ENCODE peak calls at places on chromosomes 12 and 14, in seven cellular contexts. D is B cell; M is activated CD8-positive, alpha-beta T cell treated with anti-CD3 and anti-CD28 coated beads for 36 hours; Q is neural crest cell; L is MCF 10A; I is choroid plexus epithelial cell; Y is GM10248. P is an unnamed sample.

GRCh38 chr14:91177073-91177796 is 63.4 kb downstream of the DGLUCY start:
- DNase-seq in D (peak), M (peak), Q (peak), L (peak), I (peak), Y (peak), P (peak)

GRCh38 chr12:2039034-2039433 is 13.8 kb upstream of the CACNA1C start:
- DNase-seq in D (no peak), M (no peak), Q (no peak), L (no peak), I (no peak), Y (no peak), P (no peak)

GRCh38 chr12:64526859-64527258 is 74.9 kb downstream of the TBK1 start:
- DNase-seq in D (no peak), M (no peak), Q (no peak), L (no peak), I (peak), Y (no peak), P (no peak)

GRCh38 chr14:104377256-104377655 is 202.3 kb upstream of the C14orf180 start:
- DNase-seq in D (no peak), M (no peak), Q (no peak), L (no peak), I (no peak), Y (no peak), P (no peak)

GRCh38 chr12:15883536-15883935 is 1.3 kb downstream of the STRAP start:
- DNase-seq in D (no peak), M (no peak), Q (no peak), L (no peak), I (no peak), Y (no peak), P (no peak)

GRCh38 chr14:100712490-100712889 is 14.2 kb upstream of the DLK1 start:
- DNase-seq in D (no peak), M (no peak), Q (no peak), L (peak), I (no peak), Y (no peak), P (no peak)

GRCh38 chr14:103123634-103124500 is 606 bp downstream of the TNFAIP2 start:
- DNase-seq in D (no peak), M (no peak), Q (no peak), L (no peak), I (peak), Y (no peak), P (no peak)

GRCh38 chr12:123479442-123480180 is 21.7 kb downstream of the SNRNP35 start:
- DNase-seq in D (no peak), M (no peak), Q (no peak), L (no peak), I (no peak), Y (no peak), P (no peak)

GRCh38 chr12:52232233-52232915 is 669 bp upstream of the KRT7 start:
- DNase-seq in D (no peak), M (no peak), Q (no peak), L (peak), I (no peak), Y (no peak), P (no peak)

GRCh38 chr14:53963491-53964227 is 7.0 kb upstream of the BMP4 start:
- DNase-seq in D (no peak), M (peak), Q (no peak), L (no peak), I (no peak), Y (no peak), P (no peak)

GRCh38 chr12:67459173-67459572 is 189.4 kb upstream of the DYRK2 start:
- DNase-seq in D (no peak), M (no peak), Q (no peak), L (no peak), I (no peak), Y (no peak), P (no peak)

GRCh38 chr12:6641131-6641530 is 5.4 kb upstream of the LPAR5 start:
- DNase-seq in D (no peak), M (no peak), Q (no peak), L (no peak), I (no peak), Y (no peak), P (no peak)

GRCh38 chr12:6340745-6341438 is 984 bp downstream of the TNFRSF1A start:
- DNase-seq in D (no peak), M (no peak), Q (no peak), L (no peak), I (no peak), Y (no peak), P (no peak)

GRCh38 chr12:92110083-92110640 is 35.5 kb downstream of the BTG1 start:
- DNase-seq in D (no peak), M (no peak), Q (no peak), L (no peak), I (no peak), Y (no peak), P (no peak)

GRCh38 chr14:21861153-21861552 is 187.5 kb upstream of the OR4E1 start:
- DNase-seq in D (no peak), M (peak), Q (no peak), L (no peak), I (no peak), Y (no peak), P (no peak)

GRCh38 chr14:21863289-21863688 is 189.7 kb upstream of the OR4E1 start:
- DNase-seq in D (no peak), M (no peak), Q (no peak), L (no peak), I (no peak), Y (no peak), P (no peak)

DNA sequence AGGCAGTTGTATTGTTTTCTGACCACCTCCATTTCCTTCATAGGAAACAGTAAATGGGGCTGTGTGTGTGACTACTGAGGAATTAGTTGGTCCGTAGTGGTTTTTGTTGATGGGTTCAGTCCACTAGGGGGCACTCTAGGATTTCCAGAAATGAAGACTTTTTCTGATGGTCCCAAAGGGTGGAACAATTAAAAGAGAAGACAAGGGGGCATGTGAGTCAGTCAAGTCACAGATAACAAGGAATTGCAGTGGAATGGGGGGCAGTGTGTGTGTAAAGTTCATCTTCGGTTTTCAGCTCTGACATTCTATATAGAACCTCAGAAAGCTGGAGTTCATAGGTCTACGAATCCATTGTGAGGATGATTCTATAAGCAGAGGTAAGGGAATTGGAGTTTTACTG is 186.6 kb upstream of the OR4E1 start:
- DNase-seq in D (no peak), M (peak), Q (no peak), L (peak), I (peak), Y (peak), P (no peak)
- TF ChIP-seq CTCF in D (peak), M (peak), Q (peak), L (peak), I (peak), Y (peak), P (peak)

GRCh38 chr14:93105362-93105761 is 10.4 kb downstream of the ITPK1 start:
- DNase-seq in D (no peak), M (no peak), Q (no peak), L (peak), I (peak), Y (no peak), P (no peak)

GRCh38 chr14:93106541-93107156 is 9.1 kb downstream of the ITPK1 start:
- DNase-seq in D (no peak), M (no peak), Q (no peak), L (no peak), I (no peak), Y (no peak), P (no peak)

GRCh38 chr14:93107383-93107782 is 8.3 kb downstream of the ITPK1 start:
- DNase-seq in D (no peak), M (no peak), Q (no peak), L (no peak), I (no peak), Y (no peak), P (no peak)

GRCh38 chr14:93103392-93104080 is 12.2 kb downstream of the ITPK1 start:
- DNase-seq in D (peak), M (peak), Q (no peak), L (peak), I (peak), Y (peak), P (peak)

DNA sequence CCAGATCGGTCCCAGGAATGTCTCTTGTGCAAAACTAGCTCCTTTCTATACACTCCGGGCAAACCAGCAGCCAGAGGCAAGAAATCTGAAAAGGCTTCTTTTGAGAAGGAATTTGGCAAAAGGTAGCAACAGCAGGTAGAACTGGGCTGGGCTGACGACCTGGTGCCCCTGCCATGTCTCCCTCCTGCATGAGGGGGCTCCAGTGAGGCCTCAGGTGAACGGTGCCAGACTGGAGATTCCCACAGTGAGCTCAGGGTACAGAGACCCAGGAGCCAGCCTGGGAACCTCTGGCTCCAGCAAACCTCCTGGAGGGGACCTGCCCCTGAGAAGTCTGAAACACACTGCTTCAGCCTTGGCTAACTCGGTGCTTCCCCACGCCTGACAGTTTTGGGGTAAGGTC is 10.8 kb downstream of the ITPK1 start:
- DNase-seq in D (no peak), M (no peak), Q (no peak), L (peak), I (no peak), Y (no peak), P (no peak)
- TF ChIP-seq CTCF in D (no peak), M (no peak), Q (no peak), L (no peak), I (peak), Y (no peak), P (no peak)

GRCh38 chr12:24777359-24777758 is 171.5 kb downstream of the BCAT1 start:
- DNase-seq in D (no peak), M (no peak), Q (no peak), L (no peak), I (no peak), Y (no peak), P (no peak)
- TF ChIP-seq CTCF in D (no peak), M (no peak), Q (no peak), L (no peak), I (no peak), Y (no peak), P (no peak)

GRCh38 chr12:102618197-102618897 is 138.0 kb upstream of the IGF1 start:
- DNase-seq in D (no peak), M (no peak), Q (no peak), L (no peak), I (no peak), Y (no peak), P (no peak)
- TF ChIP-seq CTCF in D (no peak), M (no peak), Q (no peak), L (no peak), I (no peak), Y (no peak), P (no peak)

GRCh38 chr14:59354666-59355065 is 110.5 kb downstream of the GPR135 start:
- DNase-seq in D (no peak), M (no peak), Q (no peak), L (peak), I (peak), Y (no peak), P (no peak)

GRCh38 chr14:59352951-59353350 is 112.2 kb downstream of the GPR135 start:
- DNase-seq in D (no peak), M (no peak), Q (no peak), L (peak), I (no peak), Y (no peak), P (no peak)

GRCh38 chr14:59356298-59356697 is 108.9 kb downstream of the GPR135 start:
- DNase-seq in D (no peak), M (no peak), Q (no peak), L (no peak), I (no peak), Y (no peak), P (no peak)

GRCh38 chr14:59356783-59357182 is 108.4 kb downstream of the GPR135 start:
- DNase-seq in D (peak), M (no peak), Q (no peak), L (no peak), I (no peak), Y (peak), P (no peak)

DNA sequence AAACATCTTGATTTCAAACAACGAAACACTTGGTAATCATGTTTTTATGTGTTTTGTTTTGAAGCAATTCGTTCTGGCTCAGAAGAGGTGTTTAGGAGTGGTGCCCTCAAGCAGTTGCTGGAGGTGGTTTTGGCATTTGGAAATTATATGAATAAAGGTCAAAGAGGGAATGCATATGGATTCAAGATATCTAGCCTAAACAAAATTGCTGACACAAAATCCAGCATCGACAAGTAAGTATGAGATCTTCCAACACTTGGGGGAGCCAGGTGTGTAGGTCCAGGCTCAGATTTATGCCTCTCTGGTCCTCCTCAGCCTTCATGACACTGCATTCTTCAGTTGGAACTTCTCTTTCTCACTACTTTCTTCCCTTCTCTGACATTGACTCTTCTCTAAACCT is 110.1 kb downstream of the GPR135 start:
- DNase-seq in D (no peak), M (no peak), Q (no peak), L (peak), I (no peak), Y (no peak), P (no peak)
- TF ChIP-seq CTCF in D (no peak), M (no peak), Q (no peak), L (no peak), I (no peak), Y (no peak), P (no peak)

GRCh38 chr14:85528882-85529585 is 910 bp upstream of the FLRT2 start:
- DNase-seq in D (no peak), M (no peak), Q (peak), L (peak), I (peak), Y (no peak), P (no peak)
- TF ChIP-seq CTCF in D (no peak), M (no peak), Q (peak), L (no peak), I (no peak), Y (no peak), P (no peak)

GRCh38 chr14:85577542-85578140 is 47.7 kb downstream of the FLRT2 start:
- DNase-seq in D (no peak), M (no peak), Q (no peak), L (no peak), I (no peak), Y (no peak), P (no peak)

GRCh38 chr14:85576848-85577541 is 47.1 kb downstream of the FLRT2 start:
- DNase-seq in D (no peak), M (no peak), Q (no peak), L (no peak), I (peak), Y (no peak), P (no peak)

GRCh38 chr14:85576161-85576560 is 46.2 kb downstream of the FLRT2 start:
- DNase-seq in D (no peak), M (no peak), Q (no peak), L (no peak), I (peak), Y (no peak), P (no peak)

GRCh38 chr14:85574849-85575616 is 45.1 kb downstream of the FLRT2 start:
- DNase-seq in D (no peak), M (no peak), Q (no peak), L (no peak), I (no peak), Y (no peak), P (no peak)

GRCh38 chr14:85575617-85575898 is 45.6 kb downstream of the FLRT2 start:
- DNase-seq in D (no peak), M (no peak), Q (no peak), L (no peak), I (no peak), Y (no peak), P (no peak)
- TF ChIP-seq CTCF in D (no peak), M (no peak), Q (no peak), L (no peak), I (no peak), Y (no peak), P (no peak)

GRCh38 chr12:109539508-109539907 is 33.8 kb downstream of the MMAB start:
- DNase-seq in D (no peak), M (no peak), Q (no peak), L (peak), I (no peak), Y (no peak), P (no peak)

GRCh38 chr12:109542876-109543275 is 30.4 kb downstream of the MMAB start:
- DNase-seq in D (no peak), M (no peak), Q (no peak), L (no peak), I (no peak), Y (no peak), P (no peak)

GRCh38 chr12:109542014-109542413 is 31.3 kb downstream of the MMAB start:
- DNase-seq in D (no peak), M (no peak), Q (no peak), L (peak), I (peak), Y (no peak), P (no peak)

GRCh38 chr12:109540526-109541411 is 32.5 kb downstream of the MMAB start:
- DNase-seq in D (no peak), M (no peak), Q (no peak), L (no peak), I (no peak), Y (no peak), P (no peak)

DNA sequence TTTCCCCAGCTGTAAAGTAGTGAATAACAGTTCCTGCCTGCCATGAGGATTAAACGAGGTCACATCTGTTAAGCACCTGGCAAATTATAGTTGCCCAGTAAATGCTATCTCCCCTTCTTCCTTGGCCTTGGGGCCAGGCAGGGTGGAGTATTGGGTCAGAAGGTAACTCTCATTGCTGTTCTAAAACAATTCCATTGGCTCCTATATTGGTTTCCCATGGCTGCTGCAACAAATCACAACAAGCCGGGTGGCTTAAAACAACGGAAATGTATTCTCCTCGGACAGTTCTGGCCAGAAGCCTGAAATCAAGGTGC is 31.9 kb downstream of the MMAB start:
- DNase-seq in D (no peak), M (no peak), Q (no peak), L (no peak), I (no peak), Y (no peak), P (no peak)
- TF ChIP-seq CTCF in D (no peak), M (no peak), Q (no peak), L (no peak), I (no peak), Y (no peak), P (no peak)

GRCh38 chr14:74762917-74763802 is at the start of gene YLPM1:
- DNase-seq in D (peak), M (peak), Q (peak), L (peak), I (peak), Y (peak), P (peak)
- TF ChIP-seq CTCF in D (peak), M (peak), Q (peak), L (peak), I (peak), Y (peak), P (peak)

GRCh38 chr12:107917912-107918800 is 143.7 kb downstream of the ASCL4 start:
- DNase-seq in D (no peak), M (no peak), Q (no peak), L (peak), I (peak), Y (peak), P (no peak)
- TF ChIP-seq CTCF in D (peak), M (peak), Q (peak), L (peak), I (peak), Y (peak), P (no peak)